ENCODE peak calls at places on chromosomes 16 and 17, in eight cellular contexts. A is mucosa of descending colon; R is psoas muscle; Z is thoracic aorta; Y is esophagus squamous epithelium; J is right cardiac atrium; O is effector memory CD4-positive, alpha-beta T cell; F is right lobe of liver. B is an unnamed sample.

GRCh38 chr17:19411641-19412040 is 609 bp downstream of the RNF112 start:
- DNase-seq in A (no peak), R (no peak), Z (no peak), Y (no peak), J (no peak), O (no peak), F (no peak), B (no peak)

GRCh38 chr16:82440336-82440735 is 186.4 kb upstream of the CDH13 start:
- DNase-seq in A (no peak), R (no peak), Z (no peak), Y (no peak), J (no peak), O (no peak), F (no peak), B (no peak)

GRCh38 chr16:16075463-16076399 is 126.3 kb downstream of the ABCC1 start:
- DNase-seq in A (no peak), R (peak; percentile 66), Z (no peak), Y (no peak), J (peak; percentile 60), O (no peak), F (peak; percentile 41), B (peak; percentile 87)

GRCh38 chr17:73208139-73208827 is 15.4 kb downstream of the COG1 start:
- DNase-seq in A (no peak), R (peak; percentile 16), Z (no peak), Y (no peak), J (no peak), O (no peak), F (no peak), B (no peak)

GRCh38 chr17:63041722-63042121 is 75.7 kb downstream of the TANC2 start:
- DNase-seq in A (no peak), R (no peak), Z (no peak), Y (no peak), J (no peak), O (no peak), F (no peak), B (no peak)

GRCh38 chr16:82704369-82704768 is 77.6 kb downstream of the CDH13 start:
- DNase-seq in A (no peak), R (no peak), Z (no peak), Y (no peak), J (no peak), O (no peak), F (no peak), B (no peak)

GRCh38 chr17:50426814-50427787 is 1.1 kb downstream of the ACSF2 start:
- DNase-seq in A (peak; percentile 57), R (peak; percentile 27), Z (no peak), Y (no peak), J (peak; percentile 28), O (no peak), F (peak; percentile 26), B (no peak)

GRCh38 chr16:7393680-7394079 is 61.0 kb downstream of the RBFOX1 start:
- DNase-seq in A (no peak), R (no peak), Z (no peak), Y (no peak), J (no peak), O (no peak), F (no peak), B (no peak)

GRCh38 chr17:77282524-77283515 is 142.1 kb downstream of the SEC14L1 start:
- DNase-seq in A (peak; percentile 77), R (no peak), Z (no peak), Y (no peak), J (peak; percentile 26), O (no peak), F (peak; percentile 51), B (no peak)

GRCh38 chr16:8989099-8989878 is 25.6 kb upstream of the USP7 start:
- DNase-seq in A (peak; percentile 83), R (no peak), Z (no peak), Y (no peak), J (no peak), O (no peak), F (no peak), B (no peak)

GRCh38 chr17:2321399-2321798 is 14.9 kb downstream of the TSR1 start:
- DNase-seq in A (no peak), R (no peak), Z (no peak), Y (no peak), J (no peak), O (no peak), F (no peak), B (no peak)

GRCh38 chr17:51120357-51120738 is 320 bp downstream of the SPAG9 start:
- DNase-seq in A (no peak), R (no peak), Z (no peak), Y (no peak), J (no peak), O (no peak), F (no peak), B (peak; percentile 63)

GRCh38 chr17:45951941-45952340 is 47.1 kb upstream of the STH start:
- DNase-seq in A (no peak), R (no peak), Z (no peak), Y (no peak), J (no peak), O (no peak), F (no peak), B (no peak)

GRCh38 chr16:24729243-24729966 is at the start of gene TNRC6A:
- DNase-seq in A (peak; percentile 92), R (peak; percentile 92), Z (peak; percentile 51), Y (peak; percentile 24), J (peak; percentile 94), O (peak; percentile 67), F (peak; percentile 91), B (peak; percentile 87)

GRCh38 chr17:62105361-62105760 is 40.3 kb upstream of the MED13 start:
- DNase-seq in A (no peak), R (no peak), Z (no peak), Y (no peak), J (no peak), O (no peak), F (no peak), B (no peak)

GRCh38 chr16:59090501-59090900 is 356.4 kb upstream of the GOT2 start:
- DNase-seq in A (no peak), R (no peak), Z (no peak), Y (no peak), J (no peak), O (no peak), F (no peak), B (no peak)

GRCh38 chr17:26818736-26819135 is 475.2 kb upstream of the WSB1 start:
- DNase-seq in A (no peak), R (no peak), Z (no peak), Y (no peak), J (no peak), O (no peak), F (no peak), B (no peak)
- H3K9me3 ChIP-seq in A (peaks cover 97% of the 10 kb centered on the region), R (peaks cover 55% of the 10 kb centered on the region), Z (peaks cover 22% of the 10 kb centered on the region), Y (peaks cover 36% of the 10 kb centered on the region), J (no peaks in the 10 kb centered on the region), O (peaks cover 6% of the 10 kb centered on the region), F (peaks cover 55% of the 10 kb centered on the region), B (peaks cover 38% of the 10 kb centered on the region)

GRCh38 chr17:22707626-22708025 is 1015.3 kb downstream of the KCNJ18 start:
- DNase-seq in A (no peak), R (no peak), Z (no peak), Y (no peak), J (no peak), O (no peak), F (no peak), B (no peak)
- H3K9me3 ChIP-seq in A (peaks cover 90% of the 10 kb centered on the region), R (no peaks in the 10 kb centered on the region), Z (no peaks in the 10 kb centered on the region), Y (peaks cover 11% of the 10 kb centered on the region), J (no peaks in the 10 kb centered on the region), O (no peaks in the 10 kb centered on the region), F (no peaks in the 10 kb centered on the region), B (no peaks in the 10 kb centered on the region)

DNA sequence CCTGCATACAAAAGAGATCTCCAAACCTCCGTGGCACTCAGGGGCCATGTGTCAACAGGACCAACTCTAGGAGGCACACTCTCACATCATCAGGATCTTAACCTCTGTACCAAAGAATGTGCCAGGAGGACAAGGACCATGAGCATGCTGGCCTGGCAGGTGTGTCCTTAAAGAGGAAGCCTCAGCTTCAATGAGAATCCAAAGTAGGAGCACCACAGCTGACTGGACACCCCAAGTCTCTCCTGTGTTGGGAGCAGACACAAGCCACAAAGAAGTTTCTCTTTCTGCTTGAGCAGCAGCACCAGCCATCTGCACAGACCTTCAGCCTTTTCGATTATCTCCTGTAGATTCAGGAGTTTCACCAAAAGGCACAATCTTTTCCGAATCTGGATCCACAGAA is 1734.5 kb downstream of the TP53TG3F start:
- DNase-seq in A (no peak), R (no peak), Z (no peak), Y (no peak), J (no peak), O (no peak), F (no peak), B (no peak)
- H3K9me3 ChIP-seq in A (peaks cover 56% of the 10 kb centered on the region), R (no peaks in the 10 kb centered on the region), Z (no peaks in the 10 kb centered on the region), Y (no peaks in the 10 kb centered on the region), J (no peaks in the 10 kb centered on the region), O (peaks cover 4% of the 10 kb centered on the region), F (no peaks in the 10 kb centered on the region), B (no peaks in the 10 kb centered on the region)

GRCh38 chr16:35485915-35486314 is 2026.5 kb downstream of the TP53TG3F start:
- DNase-seq in A (no peak), R (no peak), Z (no peak), Y (no peak), J (no peak), O (no peak), F (no peak), B (peak; percentile 32)

GRCh38 chr16:35480361-35480760 is 2020.9 kb downstream of the TP53TG3F start:
- DNase-seq in A (no peak), R (no peak), Z (no peak), Y (no peak), J (no peak), O (no peak), F (no peak), B (no peak)

DNA sequence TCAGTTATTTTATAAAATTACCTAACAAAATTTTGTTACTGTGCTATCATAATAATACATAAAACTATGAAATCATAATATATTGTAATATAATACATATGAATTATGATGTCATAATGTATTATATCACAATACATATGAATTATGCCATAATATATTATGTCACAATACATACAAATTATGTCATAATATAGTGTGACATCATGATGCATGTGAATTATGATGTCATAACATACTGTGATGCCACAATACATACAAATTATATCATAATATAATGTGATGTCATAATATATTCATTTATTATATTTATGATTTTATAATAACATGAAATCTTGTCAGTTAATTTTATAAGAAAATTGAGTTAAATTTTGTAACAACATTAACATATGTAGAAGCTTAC is 2021.6 kb downstream of the TP53TG3F start:
- DNase-seq in A (no peak), R (no peak), Z (no peak), Y (no peak), J (no peak), O (no peak), F (no peak), B (no peak)
- H3K9me3 ChIP-seq in A (peaks cover 41% of the 10 kb centered on the region), R (no peaks in the 10 kb centered on the region), Z (no peaks in the 10 kb centered on the region), Y (no peaks in the 10 kb centered on the region), J (no peaks in the 10 kb centered on the region), O (no peaks in the 10 kb centered on the region), F (no peaks in the 10 kb centered on the region), B (peaks cover 4% of the 10 kb centered on the region)